ENCODE peak calls at places on chromosomes 2 and 18, in seven cellular contexts. P is CD4-positive, CD25-positive, alpha-beta regulatory T cell; B is skeletal muscle cell; C is astrocyte of the spinal cord; D is prostate gland; O is tibial artery; Q is adipocyte. I is an unnamed sample.

GRCh38 chr2:113799375-113799774 is 42.9 kb upstream of the SLC35F5 start:
- DNase-seq in P (no peak), B (no peak), C (no peak), D (no peak), O (no peak), Q (no peak), I (no peak)

GRCh38 chr2:39664898-39665591 is 672 bp upstream of the TMEM178A start:
- DNase-seq in P (no peak), B (no peak), C (no peak), D (no peak), O (no peak), Q (no peak), I (no peak)

GRCh38 chr2:171723724-171724683 is 36.7 kb downstream of the DYNC1I2 start:
- DNase-seq in P (no peak), B (no peak), C (peak), D (no peak), O (no peak), Q (peak), I (no peak)

GRCh38 chr2:1717129-1717528 is 27.2 kb downstream of the PXDN start:
- DNase-seq in P (no peak), B (no peak), C (peak), D (peak), O (peak), Q (no peak), I (no peak)

GRCh38 chr18:67662996-67663395 is 146.5 kb upstream of the DSEL start:
- DNase-seq in P (no peak), B (no peak), C (no peak), D (no peak), O (no peak), Q (no peak), I (no peak)

GRCh38 chr2:69330781-69331180 is 56.2 kb downstream of the GFPT1 start:
- DNase-seq in P (no peak), B (no peak), C (no peak), D (no peak), O (no peak), Q (no peak), I (no peak)

GRCh38 chr2:80530442-80531064 is 226.0 kb upstream of the LRRTM1 start:
- DNase-seq in P (no peak), B (no peak), C (no peak), D (no peak), O (no peak), Q (no peak), I (no peak)

GRCh38 chr18:7870855-7871254 is 303.7 kb downstream of the PTPRM start:
- DNase-seq in P (no peak), B (peak), C (peak), D (no peak), O (no peak), Q (peak), I (no peak)

GRCh38 chr2:195600796-195601195 is 56.2 kb upstream of the SLC39A10 start:
- DNase-seq in P (no peak), B (no peak), C (no peak), D (peak), O (no peak), Q (no peak), I (no peak)

GRCh38 chr2:207219036-207219435 is 53.3 kb upstream of the KLF7 start:
- DNase-seq in P (no peak), B (no peak), C (no peak), D (no peak), O (no peak), Q (no peak), I (no peak)

GRCh38 chr2:165274698-165275097 is 35.5 kb downstream of the SCN2A start:
- DNase-seq in P (no peak), B (no peak), C (peak), D (peak), O (peak), Q (no peak), I (no peak)

GRCh38 chr2:188561473-188561979 is 269.9 kb downstream of the GULP1 start:
- DNase-seq in P (no peak), B (no peak), C (no peak), D (no peak), O (no peak), Q (no peak), I (no peak)

GRCh38 chr2:144372484-144373195 is 147.3 kb downstream of the ZEB2 start:
- DNase-seq in P (no peak), B (no peak), C (no peak), D (no peak), O (no peak), Q (peak), I (no peak)

GRCh38 chr2:42147641-42148274 is 21.4 kb upstream of the EML4 start:
- DNase-seq in P (no peak), B (no peak), C (peak), D (no peak), O (no peak), Q (peak), I (no peak)

GRCh38 chr18:25503567-25504081 is 151.7 kb upstream of the ZNF521 start:
- DNase-seq in P (no peak), B (peak), C (peak), D (peak), O (peak), Q (peak), I (peak)

GRCh38 chr18:35634376-35634775 is 52.8 kb downstream of the GALNT1 start:
- DNase-seq in P (no peak), B (no peak), C (no peak), D (no peak), O (no peak), Q (no peak), I (no peak)

GRCh38 chr18:61334491-61334850 is 1.2 kb downstream of the CDH20 start:
- DNase-seq in P (no peak), B (no peak), C (no peak), D (no peak), O (no peak), Q (peak), I (no peak)

GRCh38 chr2:196274387-196274809 is 103.0 kb upstream of the STK17B start:
- DNase-seq in P (no peak), B (peak), C (peak), D (peak), O (peak), Q (peak), I (no peak)

GRCh38 chr2:112724611-112725525 is 4.0 kb downstream of the NT5DC4 start:
- DNase-seq in P (no peak), B (no peak), C (no peak), D (no peak), O (no peak), Q (no peak), I (no peak)

GRCh38 chr2:64295326-64296149 is 151.3 kb upstream of the PELI1 start:
- DNase-seq in P (no peak), B (no peak), C (no peak), D (no peak), O (no peak), Q (no peak), I (no peak)

GRCh38 chr2:33836628-33837027 is 237.5 kb upstream of the FAM98A start:
- DNase-seq in P (no peak), B (no peak), C (no peak), D (no peak), O (no peak), Q (no peak), I (no peak)

GRCh38 chr18:76757343-76757742 is 65.0 kb upstream of the ZNF236 start:
- DNase-seq in P (no peak), B (no peak), C (no peak), D (no peak), O (no peak), Q (no peak), I (peak)

GRCh38 chr2:206642075-206643025 is at the start of gene FAM237A:
- DNase-seq in P (no peak), B (peak), C (peak), D (no peak), O (no peak), Q (peak), I (peak)

GRCh38 chr2:26494199-26494598 is 16.3 kb upstream of the OTOF start:
- DNase-seq in P (no peak), B (no peak), C (no peak), D (no peak), O (no peak), Q (no peak), I (no peak)

GRCh38 chr2:209162129-209162528 is 261.7 kb upstream of the MAP2 start:
- DNase-seq in P (no peak), B (no peak), C (no peak), D (no peak), O (no peak), Q (no peak), I (no peak)

GRCh38 chr2:210537021-210537650 is 19.3 kb upstream of the CPS1 start:
- DNase-seq in P (no peak), B (no peak), C (no peak), D (no peak), O (no peak), Q (no peak), I (no peak)

GRCh38 chr2:2321250-2321545 is 9.9 kb downstream of the MYT1L start:
- DNase-seq in P (no peak), B (no peak), C (no peak), D (no peak), O (no peak), Q (no peak), I (no peak)

GRCh38 chr2:32863803-32864202 is 83.0 kb upstream of the LTBP1 start:
- DNase-seq in P (no peak), B (no peak), C (peak), D (no peak), O (no peak), Q (peak), I (no peak)

GRCh38 chr2:53784431-53784830 is 2.3 kb downstream of the ASB3 start:
- DNase-seq in P (no peak), B (no peak), C (no peak), D (no peak), O (no peak), Q (peak), I (no peak)

GRCh38 chr2:8249191-8249590 is 432.7 kb upstream of the ID2 start:
- DNase-seq in P (no peak), B (no peak), C (no peak), D (no peak), O (peak), Q (no peak), I (no peak)

GRCh38 chr2:2826209-2826551 is 495.1 kb upstream of the MYT1L start:
- DNase-seq in P (no peak), B (no peak), C (no peak), D (no peak), O (no peak), Q (no peak), I (no peak)

GRCh38 chr18:47404845-47405244 is 153.4 kb upstream of the SKOR2 start:
- DNase-seq in P (no peak), B (no peak), C (no peak), D (no peak), O (no peak), Q (no peak), I (no peak)

GRCh38 chr2:113762377-113763118 is 6.1 kb upstream of the SLC35F5 start:
- DNase-seq in P (no peak), B (peak), C (peak), D (no peak), O (no peak), Q (peak), I (no peak)

GRCh38 chr2:3034856-3035255 is 342.8 kb downstream of the EIPR1 start:
- DNase-seq in P (no peak), B (no peak), C (no peak), D (no peak), O (no peak), Q (no peak), I (no peak)

GRCh38 chr2:20449501-20450200 is 2.8 kb downstream of the RHOB start:
- DNase-seq in P (no peak), B (no peak), C (peak), D (no peak), O (peak), Q (peak), I (no peak)

GRCh38 chr2:104434363-104434792 is 419.5 kb upstream of the POU3F3 start:
- DNase-seq in P (no peak), B (no peak), C (peak), D (peak), O (no peak), Q (no peak), I (no peak)
- H3K4me3 ChIP-seq in P (peak), B (peak), C (peak), D (no peak), O (no peak), Q (peak), I (no peak)

DNA sequence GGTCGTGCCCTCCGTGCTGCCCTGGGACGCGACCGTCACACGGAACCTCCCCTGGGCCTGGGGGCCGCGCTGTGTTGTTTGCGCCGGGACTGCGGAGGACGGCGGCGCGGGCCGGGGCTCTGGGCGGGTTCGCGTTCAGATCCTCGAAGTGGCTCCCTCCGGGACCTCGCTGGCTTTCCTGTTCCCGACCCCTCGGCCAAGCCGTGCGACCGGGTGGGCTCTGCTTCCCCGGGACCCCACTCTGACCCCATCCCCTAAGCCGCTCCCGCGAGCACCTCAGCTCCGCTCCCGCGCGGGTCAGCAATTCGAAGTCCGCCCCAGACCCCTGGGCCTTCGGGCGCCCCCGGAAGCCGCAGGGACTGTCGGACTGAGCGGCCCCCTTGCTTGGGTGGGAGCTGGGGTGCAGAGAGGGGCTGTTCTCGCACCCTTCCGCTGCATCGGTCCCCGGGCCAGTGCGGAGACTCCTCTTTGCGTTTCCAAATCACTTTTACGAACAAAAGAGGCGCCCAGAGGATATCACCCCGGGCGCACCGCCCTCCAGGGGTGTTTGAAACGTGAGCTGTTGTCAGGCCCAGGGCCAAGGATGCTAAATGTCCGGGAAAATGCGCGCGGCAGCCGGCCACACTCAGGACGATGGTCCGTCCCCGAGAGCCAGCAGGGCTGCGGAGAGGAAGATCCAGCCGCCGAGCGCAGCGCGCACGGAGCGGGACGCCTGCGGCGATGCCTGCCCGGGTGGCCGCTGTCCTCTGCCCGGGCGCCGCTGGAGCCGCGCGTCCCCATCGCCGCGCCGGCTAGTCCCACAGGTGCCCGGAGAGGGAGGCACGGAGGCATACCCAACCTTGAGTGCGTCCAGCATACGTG is 73.5 kb downstream of the ZCCHC2 start:
- DNase-seq in P (no peak), B (no peak), C (peak), D (no peak), O (no peak), Q (peak), I (no peak)
- H3K4me3 ChIP-seq in P (no peak), B (peak), C (peak), D (no peak), O (peak), Q (peak), I (peak)

DNA sequence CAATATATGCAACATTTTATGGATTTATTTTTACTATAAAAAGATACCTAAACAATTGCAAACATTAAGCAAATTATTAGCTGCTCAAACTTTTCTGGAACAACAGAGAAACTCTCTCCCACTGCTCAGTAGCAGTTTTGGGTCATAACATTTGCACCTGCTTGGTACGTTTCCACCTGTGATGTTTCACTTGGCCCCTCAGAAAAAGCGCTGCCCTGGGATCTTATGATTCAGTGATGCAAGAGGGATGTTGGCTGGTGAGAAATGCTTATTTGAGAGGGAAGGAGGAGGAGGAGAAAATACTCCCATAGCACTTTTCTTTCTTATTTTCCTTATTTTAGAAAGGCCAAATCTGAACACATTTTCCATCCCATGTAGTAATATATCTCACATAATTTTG is 9.2 kb downstream of the IRS1 start:
- DNase-seq in P (no peak), B (no peak), C (no peak), D (no peak), O (no peak), Q (peak), I (no peak)
- H3K4me3 ChIP-seq in P (peak), B (peak), C (no peak), D (no peak), O (peak), Q (peak), I (peak)

GRCh38 chr18:31440787-31441186 is 6.8 kb upstream of the DSG3 start:
- DNase-seq in P (no peak), B (no peak), C (no peak), D (no peak), O (no peak), Q (no peak), I (no peak)
- H3K4me3 ChIP-seq in P (no peak), B (no peak), C (no peak), D (no peak), O (no peak), Q (no peak), I (no peak)